ENCODE peak calls at places on chromosome 15, in five cellular contexts. I is A549, E is IMR-90, Q is GM12878, C is K562. S is an unnamed sample.

GRCh38 chr15:88848203-88848602 is 45.0 kb downstream of the ACAN start:
- DNase-seq in Q (no peak), C (no peak), E (no peak), I (no peak), S (no peak)

GRCh38 chr15:85642054-85642692 is 152.6 kb downstream of the KLHL25 start:
- DNase-seq in E (no peak), I (no peak), C (no peak), Q (no peak), S (no peak)

GRCh38 chr15:33941279-33942063 is 26.8 kb upstream of the CHRM5 start:
- DNase-seq in C (no peak), I (no peak), E (no peak), Q (no peak), S (no peak)

GRCh38 chr15:62391565-62392262 is 226.6 kb upstream of the C2CD4B start:
- DNase-seq in E (peak; percentile 34), C (peak; percentile 35), Q (no peak), I (peak; percentile 59), S (peak; percentile 29)

GRCh38 chr15:59059076-59059597 is 45.8 kb upstream of the CCNB2 start:
- DNase-seq in C (no peak), I (no peak), E (no peak), Q (no peak), S (no peak)

GRCh38 chr15:64930019-64930652 is 18.4 kb downstream of the ANKDD1A start:
- DNase-seq in Q (peak; percentile 65), E (no peak), C (no peak), I (no peak), S (no peak)

GRCh38 chr15:47355759-47356158 is 361.5 kb upstream of the SEMA6D start:
- DNase-seq in I (no peak), Q (no peak), E (no peak), C (no peak), S (no peak)

GRCh38 chr15:70281811-70282307 is 184.1 kb upstream of the TLE3 start:
- DNase-seq in Q (no peak), C (no peak), E (peak; percentile 66), I (no peak), S (no peak)

GRCh38 chr15:92693922-92694331 is 38.4 kb upstream of the FAM174B start:
- DNase-seq in Q (no peak), C (peak; percentile 37), E (peak; percentile 3), I (peak; percentile 72), S (peak; percentile 50)

GRCh38 chr15:31347067-31347975 is 20.7 kb downstream of the KLF13 start:
- DNase-seq in C (no peak), E (no peak), I (no peak), Q (no peak), S (no peak)

GRCh38 chr15:31328425-31328998 is 1.9 kb downstream of the KLF13 start:
- DNase-seq in E (peak; percentile 49), C (peak; percentile 63), I (peak; percentile 30), Q (no peak), S (no peak)

GRCh38 chr15:84835661-84836384 is 18.7 kb downstream of the ALPK3 start:
- DNase-seq in E (no peak), Q (no peak), C (no peak), I (no peak), S (no peak)

GRCh38 chr15:74045184-74045583 is 37.2 kb downstream of the GOLGA6A start:
- DNase-seq in C (no peak), Q (no peak), E (no peak), I (no peak), S (no peak)

GRCh38 chr15:58440181-58440910 is 8.6 kb downstream of the LIPC start:
- DNase-seq in I (peak; percentile 92), E (peak; percentile 46), C (no peak), Q (no peak), S (peak; percentile 71)

GRCh38 chr15:51048308-51048707 is 46.4 kb downstream of the TNFAIP8L3 start:
- DNase-seq in Q (no peak), C (no peak), E (no peak), I (no peak), S (no peak)

GRCh38 chr15:43484455-43484854 is 8.5 kb downstream of the TP53BP1 start:
- DNase-seq in Q (no peak), I (no peak), C (no peak), E (no peak), S (no peak)

GRCh38 chr15:37877851-37878577 is 56.4 kb upstream of the TMCO5A start:
- DNase-seq in C (no peak), I (no peak), E (peak; percentile 92), Q (no peak), S (no peak)

GRCh38 chr15:82543155-82543554 is 2.9 kb upstream of the RPS17 start:
- DNase-seq in I (no peak), E (peak; percentile 91), C (no peak), Q (no peak), S (no peak)

GRCh38 chr15:38647683-38648082 is 83.1 kb upstream of the RASGRP1 start:
- DNase-seq in C (no peak), I (peak; percentile 20), Q (no peak), E (peak; percentile 19), S (peak; percentile 13)

GRCh38 chr15:75786564-75786925 is 56.7 kb upstream of the UBE2Q2 start:
- DNase-seq in C (no peak), I (no peak), Q (no peak), E (no peak), S (no peak)

GRCh38 chr15:93048759-93049161 is 40.3 kb downstream of the RGMA start:
- DNase-seq in Q (no peak), E (no peak), I (no peak), C (no peak), S (no peak)

GRCh38 chr15:74007820-74008371 is 13.4 kb downstream of the PML start:
- DNase-seq in C (no peak), I (no peak), E (no peak), Q (no peak), S (no peak)

GRCh38 chr15:41621200-41622193 is 38.7 kb upstream of the MGA start:
- DNase-seq in I (peak; percentile 93), E (peak; percentile 77), C (no peak), Q (peak; percentile 28), S (peak; percentile 78)

GRCh38 chr15:73685981-73686380 is 1.8 kb downstream of the CD276 start:
- DNase-seq in Q (no peak), E (no peak), I (no peak), C (no peak), S (no peak)

GRCh38 chr15:101813803-101814534 is 2.0 kb downstream of the OR4F15 start:
- DNase-seq in C (no peak), I (peak; percentile 25), E (peak; percentile 88), Q (no peak), S (no peak)

GRCh38 chr15:92681141-92681622 is 25.6 kb upstream of the FAM174B start:
- DNase-seq in C (no peak), Q (no peak), E (peak; percentile 56), I (peak; percentile 23), S (no peak)

GRCh38 chr15:72353266-72353665 is 22.5 kb downstream of the HEXA start:
- DNase-seq in C (no peak), Q (no peak), I (no peak), E (peak; percentile 58), S (no peak)

GRCh38 chr15:96416934-96417759 is 86.6 kb downstream of the NR2F2 start:
- DNase-seq in Q (no peak), C (no peak), I (peak; percentile 14), E (peak; percentile 4), S (no peak)

GRCh38 chr15:62108411-62108810 is 41.6 kb downstream of the C2CD4A start:
- DNase-seq in E (no peak), I (no peak), C (no peak), Q (no peak), S (no peak)

GRCh38 chr15:74621936-74622335 is 6.3 kb downstream of the CLK3 start:
- DNase-seq in I (no peak), E (no peak), Q (no peak), C (peak; percentile 55), S (no peak)

GRCh38 chr15:77738441-77739437 is 106.0 kb upstream of the LINGO1 start:
- DNase-seq in C (no peak), Q (no peak), I (no peak), E (no peak), S (no peak)

GRCh38 chr15:65940618-65940909 is 71.3 kb downstream of the RAB11A start:
- DNase-seq in C (no peak), Q (no peak), I (peak; percentile 69), E (peak; percentile 13), S (no peak)
- TF ChIP-seq CEBPB in C (no peak), Q (no peak), I (no peak), E (no peak), S (no peak)

GRCh38 chr15:40452296-40453090 is 11.7 kb downstream of the BAHD1 start:
- DNase-seq in Q (no peak), C (no peak), E (no peak), I (no peak), S (no peak)

GRCh38 chr15:40456738-40457137 is 14.0 kb upstream of the CHST14 start:
- DNase-seq in E (no peak), Q (no peak), C (no peak), I (no peak), S (no peak)

GRCh38 chr15:40451497-40452158 is 10.9 kb downstream of the BAHD1 start:
- DNase-seq in C (no peak), E (no peak), Q (no peak), I (no peak), S (no peak)

GRCh38 chr15:40456299-40456712 is 14.5 kb upstream of the CHST14 start:
- DNase-seq in Q (no peak), E (no peak), I (no peak), C (no peak), S (no peak)

GRCh38 chr15:40454904-40455391 is 14.2 kb downstream of the BAHD1 start:
- DNase-seq in E (peak; percentile 54), C (no peak), I (no peak), Q (no peak), S (no peak)
- TF ChIP-seq BHLHE40 in E (peak; percentile 2), C (no peak), I (no peak), Q (no peak), S (no peak)

DNA sequence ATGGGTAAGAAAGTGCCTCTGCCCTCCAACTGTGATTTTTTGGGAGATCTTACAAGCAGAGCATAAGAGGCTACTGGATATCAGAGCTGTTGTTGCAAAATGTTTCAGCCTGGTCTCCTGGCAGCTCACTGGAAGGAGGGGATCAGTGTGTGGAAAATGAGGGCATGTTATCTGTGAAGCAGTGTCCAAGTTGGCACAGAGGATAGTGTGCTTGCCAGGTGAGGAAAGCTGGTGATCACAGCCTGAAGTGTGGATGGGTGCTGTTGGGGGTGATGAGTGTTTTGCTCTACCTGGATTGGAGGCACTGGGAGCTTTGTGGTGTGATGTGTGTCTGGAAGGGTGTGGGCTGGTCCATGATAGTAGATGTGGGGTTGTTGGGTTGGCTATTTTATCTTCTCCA is 69.3 kb downstream of the MCTP2 start:
- DNase-seq in Q (no peak), C (no peak), I (no peak), E (no peak), S (no peak)
- TF ChIP-seq CEBPB in Q (no peak), C (no peak), I (no peak), E (no peak), S (no peak)

GRCh38 chr15:98903377-98904018 is 104.1 kb downstream of the PGPEP1L start:
- DNase-seq in I (peak; percentile 80), Q (no peak), E (peak; percentile 73), C (no peak), S (no peak)
- TF ChIP-seq BHLHE40 in I (no peak), Q (no peak), E (peak; percentile 2), C (no peak), S (no peak)

S was measured in HepG2.